ENCODE peak calls at places on chromosomes 11 and 22, in six cellular contexts. B is stomach, D is lung, E is Peyer's patch, S is mammary epithelial cell, N is mesenchymal stem cell. A is an unnamed sample. For H3K36me3, the result is how much of the 10 kb centered on the place peaks cover.

GRCh38 chr22:22772396-22772795 is 115.2 kb upstream of the IGLL5 start:
- DNase-seq in B (no peak), E (peak), S (no peak), D (no peak), N (no peak), A (no peak)

GRCh38 chr11:723120-723883 is 17.3 kb downstream of the EPS8L2 start:
- DNase-seq in B (no peak), E (peak), S (peak), D (no peak), N (peak), A (peak)

GRCh38 chr11:134407321-134407828 is 4.7 kb downstream of the B3GAT1 start:
- DNase-seq in B (peak), S (no peak), E (no peak), N (no peak), D (no peak), A (no peak)

GRCh38 chr22:36411589-36412258 is 24.0 kb upstream of the MYH9 start:
- DNase-seq in D (no peak), N (no peak), B (no peak), S (no peak), E (peak), A (peak)

GRCh38 chr11:28756977-28757376 is 648.8 kb downstream of the METTL15 start:
- DNase-seq in D (no peak), N (peak), E (no peak), S (peak), B (no peak), A (no peak)

GRCh38 chr11:9462172-9462799 is 1.5 kb downstream of the ZNF143 start:
- DNase-seq in S (peak), E (no peak), N (peak), D (no peak), B (no peak), A (no peak)

GRCh38 chr11:3685923-3686322 is 14.7 kb upstream of the CHRNA10 start:
- DNase-seq in N (no peak), S (no peak), B (no peak), E (no peak), D (peak), A (no peak)

GRCh38 chr11:56876621-56877312 is 111.9 kb upstream of the OR5AK2 start:
- DNase-seq in N (no peak), E (no peak), D (no peak), S (peak), B (no peak), A (peak)

GRCh38 chr11:108805030-108805429 is 140.2 kb downstream of the DDX10 start:
- DNase-seq in S (no peak), E (no peak), D (no peak), B (no peak), N (no peak), A (no peak)

GRCh38 chr11:70066628-70067027 is 11.5 kb upstream of the ANO1 start:
- DNase-seq in B (no peak), D (no peak), E (peak), N (no peak), S (no peak), A (no peak)

GRCh38 chr11:67292671-67293070 is 3.6 kb downstream of the ANKRD13D start:
- DNase-seq in S (no peak), D (no peak), N (no peak), E (no peak), B (no peak), A (no peak)

GRCh38 chr11:113203332-113203731 is 111.1 kb upstream of the TTC12 start:
- DNase-seq in E (no peak), N (no peak), B (no peak), S (no peak), D (no peak), A (no peak)

GRCh38 chr11:368414-369335 is 624 bp upstream of the B4GALNT4 start:
- DNase-seq in S (no peak), E (no peak), B (no peak), N (peak), D (no peak), A (no peak)

GRCh38 chr22:22460635-22461034 is 47.9 kb downstream of the ZNF280B start:
- DNase-seq in D (no peak), S (no peak), B (no peak), N (no peak), E (no peak), A (no peak)

GRCh38 chr11:69468911-69469885 is 12.3 kb upstream of the LINC01488 start:
- DNase-seq in E (no peak), D (no peak), S (no peak), N (no peak), B (no peak), A (peak)

GRCh38 chr11:61701298-61701993 is 21.3 kb downstream of the DAGLA start:
- DNase-seq in E (no peak), B (no peak), D (no peak), S (no peak), N (peak), A (peak)

GRCh38 chr22:39528681-39529486 is 3.7 kb downstream of the RPS19BP1 start:
- DNase-seq in D (peak), E (peak), S (peak), N (peak), B (peak), A (peak)

GRCh38 chr11:90701040-90701439 is 478.2 kb upstream of the CHORDC1 start:
- DNase-seq in N (no peak), B (no peak), D (no peak), E (no peak), S (no peak), A (no peak)

GRCh38 chr11:122186439-122187080 is 70.5 kb upstream of the BLID start:
- DNase-seq in N (peak), B (no peak), D (no peak), E (no peak), S (peak), A (no peak)

GRCh38 chr11:13772223-13773046 is 104.0 kb downstream of the FAR1 start:
- DNase-seq in S (peak), D (no peak), N (peak), E (no peak), B (no peak), A (peak)

GRCh38 chr11:96324912-96325311 is 18.1 kb downstream of the MAML2 start:
- DNase-seq in D (no peak), S (peak), B (no peak), E (no peak), N (no peak), A (no peak)

GRCh38 chr11:9756878-9757277 is 93.0 kb downstream of the SWAP70 start:
- DNase-seq in N (no peak), S (no peak), E (no peak), D (no peak), B (no peak), A (no peak)

GRCh38 chr11:65310756-65311155 is 3.9 kb upstream of the CDC42EP2 start:
- DNase-seq in D (no peak), N (no peak), B (no peak), E (no peak), S (no peak), A (no peak)

GRCh38 chr11:74575999-74576398 is 16.4 kb upstream of the POLD3 start:
- DNase-seq in D (no peak), S (no peak), E (no peak), B (no peak), N (no peak), A (no peak)

GRCh38 chr11:116694017-116694725 is 78.6 kb downstream of the BUD13 start:
- DNase-seq in D (no peak), B (peak), E (no peak), S (no peak), N (no peak), A (no peak)

GRCh38 chr11:67290801-67291200 is 1.7 kb downstream of the ANKRD13D start:
- DNase-seq in B (no peak), N (no peak), D (no peak), E (no peak), S (no peak), A (no peak)

GRCh38 chr22:43077121-43077877 is 11.9 kb downstream of the TTLL1 start:
- DNase-seq in D (no peak), N (no peak), B (no peak), S (no peak), E (peak), A (peak)

GRCh38 chr11:38446336-38446735 is 1848.3 kb upstream of the RAG2 start:
- DNase-seq in N (no peak), E (no peak), D (no peak), B (no peak), S (no peak), A (no peak)

GRCh38 chr11:112025682-112026081 is 474 bp downstream of the DLAT start:
- DNase-seq in S (peak), E (no peak), N (peak), B (no peak), D (no peak), A (peak)

GRCh38 chr11:70826541-70826943 is 425.8 kb downstream of the SHANK2 start:
- DNase-seq in D (no peak), S (no peak), B (no peak), N (no peak), E (no peak), A (no peak)

GRCh38 chr11:27973851-27974536 is 134.0 kb downstream of the KIF18A start:
- DNase-seq in N (peak), B (no peak), S (no peak), D (no peak), E (no peak), A (no peak)

GRCh38 chr11:100576044-100577021 is 110.8 kb upstream of the ARHGAP42 start:
- DNase-seq in D (no peak), B (no peak), E (no peak), N (peak), S (peak), A (peak)

GRCh38 chr11:46895821-46896220 is 22.5 kb downstream of the LRP4 start:
- DNase-seq in N (no peak), S (no peak), B (peak), D (peak), E (no peak), A (no peak)

GRCh38 chr11:116175707-116176106 is 597.1 kb downstream of the BUD13 start:
- DNase-seq in D (no peak), E (no peak), B (no peak), S (no peak), N (no peak), A (no peak)

GRCh38 chr11:36317992-36318391 is 21.9 kb downstream of the PRR5L start:
- DNase-seq in S (no peak), B (no peak), N (no peak), E (no peak), D (no peak), A (no peak)

GRCh38 chr11:61153593-61154090 is 7.6 kb downstream of the VPS37C start:
- DNase-seq in B (no peak), S (no peak), E (no peak), N (peak), D (no peak), A (no peak)

GRCh38 chr11:36492724-36493304 is 17.3 kb downstream of the TRAF6 start:
- DNase-seq in S (peak), N (peak), B (no peak), D (no peak), E (no peak), A (peak)

GRCh38 chr11:77823775-77824174 is 2.8 kb downstream of the AAMDC start:
- DNase-seq in N (peak), D (no peak), B (no peak), S (no peak), E (no peak), A (peak)

GRCh38 chr11:34356918-34357645 is 728 bp downstream of the ABTB2 start:
- DNase-seq in N (peak), D (peak), S (peak), B (peak), E (peak), A (peak)

GRCh38 chr22:44182591-44183588 is 2.2 kb downstream of the PARVG start:
- DNase-seq in B (peak), N (no peak), E (peak), S (no peak), D (peak), A (peak)
- H3K4me3 ChIP-seq in B (peak), N (no peak), E (peak), S (no peak), D (no peak), A (no peak)

GRCh38 chr11:63838682-63839507 is at the start of gene MARK2:
- DNase-seq in E (peak), N (peak), D (peak), S (peak), B (peak), A (peak)

GRCh38 chr11:63837719-63838118 is 1.2 kb upstream of the MARK2 start:
- DNase-seq in D (peak), S (no peak), N (no peak), B (no peak), E (no peak), A (peak)

GRCh38 chr11:63835156-63835540 is 3.8 kb upstream of the MARK2 start:
- DNase-seq in S (no peak), E (no peak), B (no peak), D (no peak), N (no peak), A (no peak)

GRCh38 chr11:63838150-63838681 is 694 bp upstream of the MARK2 start:
- DNase-seq in E (peak), N (no peak), B (no peak), S (no peak), D (no peak), A (no peak)

DNA sequence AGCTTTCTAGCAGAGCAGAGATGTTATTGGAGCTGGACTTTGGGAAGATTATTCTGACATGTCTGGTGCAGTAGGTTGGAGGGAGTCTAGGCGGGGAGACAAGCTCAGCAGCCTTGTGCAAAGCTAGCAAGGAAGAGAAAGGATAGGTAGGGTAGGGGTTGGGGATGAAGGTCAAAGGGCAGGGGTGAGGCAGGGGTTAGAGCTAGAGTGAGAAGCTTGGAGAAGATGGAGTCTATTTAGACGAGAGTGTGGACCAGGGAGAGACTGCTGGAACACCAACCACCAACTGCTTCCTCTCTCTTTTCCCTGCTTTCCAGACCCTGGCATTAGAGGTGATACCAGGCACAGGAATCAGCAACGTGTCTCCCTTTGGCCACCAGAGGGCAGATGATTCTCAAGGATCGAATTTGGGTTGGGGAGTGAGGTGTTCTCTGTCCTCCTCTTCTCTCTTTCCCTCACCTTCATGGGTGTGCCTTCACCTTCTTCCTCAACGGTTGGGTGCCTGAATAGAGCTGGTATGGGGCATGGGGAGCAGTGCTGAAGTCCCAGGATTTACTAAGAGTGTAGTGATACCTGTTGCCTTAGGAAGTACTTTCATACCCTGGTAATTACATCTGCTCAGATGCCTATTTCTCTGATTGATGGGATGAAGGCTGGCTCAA is 1.8 kb upstream of the MARK2 start:
- DNase-seq in D (peak), N (peak), B (peak), E (peak), S (peak), A (peak)
- H3K27ac ChIP-seq in D (peak), N (no peak), B (peak), E (peak), S (no peak), A (no peak)

DNA sequence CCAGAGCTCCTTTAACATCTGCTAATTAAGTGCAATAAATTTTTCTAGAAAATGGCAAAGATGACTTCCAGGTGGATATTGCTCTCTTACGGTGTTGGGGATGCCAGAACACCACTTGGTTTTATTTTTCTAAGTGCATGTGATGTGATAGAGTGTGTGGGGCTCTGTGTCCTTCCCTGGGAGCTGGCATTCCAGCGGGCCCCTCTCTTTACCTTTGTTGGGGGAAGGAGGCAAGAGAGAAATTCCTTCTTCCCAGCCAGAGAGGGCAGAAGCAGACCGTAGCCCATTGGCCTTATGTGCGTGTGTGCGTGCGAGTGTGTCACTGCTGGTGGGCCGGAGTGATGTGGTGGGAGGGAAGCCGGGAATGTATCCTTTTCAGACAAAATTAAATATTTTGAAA is 17.2 kb downstream of the TEF start:
- DNase-seq in E (no peak), D (no peak), N (no peak), B (no peak), S (no peak), A (no peak)
- H3K36me3 ChIP-seq in E (under half), D (under half), N (under half), B (half or more), S (under half), A (under half)

GRCh38 chr11:31529189-31529588 is 19.6 kb downstream of the ELP4 start:
- DNase-seq in B (no peak), E (no peak), N (no peak), S (no peak), D (no peak), A (no peak)
- H3K4me3 ChIP-seq in B (no peak), E (no peak), N (no peak), S (no peak), D (no peak), A (no peak)

DNA sequence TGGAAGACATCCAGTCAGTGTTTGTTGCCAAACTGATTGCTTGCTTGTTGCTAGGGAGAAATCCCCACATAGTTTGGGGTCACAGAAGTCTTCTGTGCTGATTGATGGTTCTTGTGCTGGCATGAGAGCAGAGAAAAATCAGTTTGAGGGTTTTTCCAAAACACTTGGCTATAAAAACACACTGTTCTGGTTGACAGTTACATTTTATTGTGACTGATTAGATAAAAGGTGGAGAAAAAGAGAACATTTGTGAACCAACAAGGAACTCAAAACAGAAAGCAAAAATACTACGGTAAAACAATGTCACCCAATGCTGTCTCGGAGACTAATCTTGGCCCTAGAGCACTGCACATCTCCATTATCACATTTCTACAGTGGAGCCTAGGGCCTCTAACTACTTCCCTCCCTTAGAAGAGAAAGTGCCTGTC is 14.4 kb upstream of the EIF4G2 start:
- DNase-seq in D (no peak), N (no peak), E (no peak), B (no peak), S (no peak), A (peak)
- H3K27ac ChIP-seq in D (no peak), N (no peak), E (no peak), B (no peak), S (no peak), A (no peak)

GRCh38 chr22:38490915-38491314 is 15.2 kb downstream of the DDX17 start:
- DNase-seq in E (peak), B (peak), N (peak), S (no peak), D (peak), A (peak)

GRCh38 chr22:38497869-38498268 is 8.2 kb downstream of the DDX17 start:
- DNase-seq in B (no peak), E (no peak), D (no peak), N (no peak), S (no peak), A (no peak)

GRCh38 chr22:38494939-38495338 is 11.2 kb downstream of the DDX17 start:
- DNase-seq in B (no peak), E (no peak), N (no peak), D (no peak), S (no peak), A (no peak)

GRCh38 chr22:38491707-38492348 is 14.3 kb downstream of the DDX17 start:
- DNase-seq in E (no peak), B (no peak), S (no peak), N (peak), D (no peak), A (no peak)

GRCh38 chr22:38494498-38494897 is 11.6 kb downstream of the DDX17 start:
- DNase-seq in N (no peak), E (no peak), D (no peak), S (no peak), B (no peak), A (no peak)
- H3K36me3 ChIP-seq in N (half or more), E (under half), D (half or more), S (half or more), B (half or more), A (under half)

GRCh38 chr22:30921108-30921507 is 47.5 kb downstream of the MORC2 start:
- DNase-seq in D (no peak), S (peak), N (no peak), E (peak), B (no peak), A (peak)
- H3K4me3 ChIP-seq in D (no peak), S (no peak), N (no peak), E (no peak), B (peak), A (no peak)

DNA sequence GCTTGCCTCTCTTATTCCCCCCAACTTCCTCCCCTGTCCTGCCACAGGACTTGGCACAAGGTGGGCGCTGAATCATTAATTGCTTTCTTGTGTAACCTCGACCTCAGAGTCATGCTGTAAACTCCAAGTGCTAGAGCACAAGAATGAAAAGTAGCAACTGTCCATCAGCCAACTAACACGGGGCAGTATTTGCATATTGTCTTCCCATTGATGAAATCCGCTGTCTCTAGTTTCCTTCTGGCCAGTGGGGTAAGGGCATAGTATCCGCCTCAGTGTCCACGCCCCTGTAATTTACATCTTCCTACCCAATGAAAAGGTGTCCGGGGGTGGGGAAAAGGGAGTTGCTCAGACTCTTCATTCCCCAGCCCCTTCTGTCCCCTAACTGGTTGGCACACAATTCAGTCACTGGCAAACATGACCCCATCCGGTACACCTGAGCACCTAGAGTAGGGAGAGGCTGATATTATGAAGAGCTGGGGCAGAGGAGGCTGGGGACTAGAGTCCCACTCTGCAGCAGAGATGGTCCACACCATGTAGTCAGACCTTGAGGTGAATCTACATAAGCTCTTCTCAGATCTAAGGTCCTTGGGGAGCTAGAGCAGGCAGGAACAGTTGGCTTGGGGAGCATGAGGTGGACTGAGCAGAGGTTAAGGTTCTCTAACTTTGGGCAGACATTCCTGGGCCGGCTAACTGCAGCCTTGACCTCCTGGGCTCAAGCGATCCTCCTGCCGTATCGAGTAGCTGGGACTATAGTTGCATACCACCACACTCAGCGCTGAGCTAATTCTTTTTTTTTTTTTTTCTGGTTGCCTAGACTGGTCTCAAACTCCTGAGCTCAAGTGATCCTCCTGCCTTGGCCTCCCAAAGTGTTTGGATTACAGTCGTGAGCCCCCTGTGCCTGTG is 6.8 kb upstream of the GGA1 start:
- DNase-seq in N (peak), D (peak), B (peak), S (peak), E (peak), A (peak)
- H3K27ac ChIP-seq in N (no peak), D (peak), B (peak), S (no peak), E (peak), A (peak)